ENCODE peak calls at places on chromosomes 6 and 20, in eight cellular contexts. I is mucosa of descending colon, V is cardiac fibroblast, N is tibial artery, Z is right atrium auricular region, E is Caco-2, C is choroid plexus epithelial cell, W is heart right ventricle. S is an unnamed sample.
A peak's percentile ranks its signal among the peaks of the same experiment; 100 is the strongest.

GRCh38 chr6:26157150-26157837 is 70.1 kb downstream of the HFE start:
- DNase-seq in V (no peak), E (peak; percentile 80), N (peak; percentile 63), W (peak; percentile 73), Z (peak; percentile 77), C (no peak), I (peak; percentile 77), S (no peak)

GRCh38 chr6:33427585-33428218 is 7.8 kb downstream of the SYNGAP1 start:
- DNase-seq in W (peak; percentile 51), V (no peak), N (peak; percentile 45), E (no peak), I (peak; percentile 69), Z (no peak), C (no peak), S (no peak)

GRCh38 chr20:49028684-49029083 is 17.4 kb upstream of the CSE1L start:
- DNase-seq in N (no peak), V (peak; percentile 31), I (no peak), E (peak; percentile 58), C (peak; percentile 76), W (no peak), Z (no peak), S (peak; percentile 35)

GRCh38 chr6:109073344-109074235 is 21.1 kb downstream of the SESN1 start:
- DNase-seq in V (peak; percentile 88), E (no peak), I (peak; percentile 78), Z (no peak), C (peak; percentile 87), W (peak; percentile 68), N (no peak), S (peak; percentile 83)

GRCh38 chr6:70717038-70717801 is 49.5 kb downstream of the SMAP1 start:
- DNase-seq in E (no peak), N (no peak), V (no peak), C (no peak), Z (no peak), I (no peak), W (no peak), S (no peak)

GRCh38 chr20:32207211-32207625 is 325 bp downstream of the PLAGL2 start:
- DNase-seq in N (no peak), C (no peak), I (no peak), Z (no peak), W (no peak), V (no peak), E (no peak), S (no peak)

GRCh38 chr20:52446421-52447231 is 255.0 kb upstream of the ZFP64 start:
- DNase-seq in W (no peak), V (no peak), E (no peak), I (no peak), C (peak; percentile 67), N (no peak), Z (no peak), S (no peak)

GRCh38 chr6:98835149-98836024 is 1.0 kb downstream of the POU3F2 start:
- DNase-seq in C (no peak), N (no peak), E (no peak), V (no peak), W (no peak), I (no peak), Z (no peak), S (no peak)

GRCh38 chr20:45383131-45383530 is 5.0 kb upstream of the TP53TG5 start:
- DNase-seq in N (no peak), I (no peak), V (peak; percentile 46), C (no peak), W (no peak), Z (no peak), E (no peak), S (peak; percentile 52)

GRCh38 chr6:29757701-29758293 is 34.6 kb downstream of the HLA-F start:
- DNase-seq in N (no peak), V (no peak), Z (no peak), I (no peak), C (no peak), W (no peak), E (no peak), S (no peak)

GRCh38 chr20:32028647-32029372 is 18.6 kb downstream of the CCM2L start:
- DNase-seq in E (peak; percentile 65), W (no peak), V (no peak), I (no peak), C (peak; percentile 20), N (no peak), Z (no peak), S (no peak)

GRCh38 chr6:160462551-160463109 is 114.5 kb downstream of the SLC22A3 start:
- DNase-seq in E (no peak), C (peak; percentile 95), I (peak; percentile 55), V (peak; percentile 93), N (no peak), W (no peak), Z (no peak), S (peak; percentile 91)

GRCh38 chr6:127481081-127481480 is 21.9 kb upstream of the KIAA0408 start:
- DNase-seq in V (no peak), C (no peak), Z (no peak), I (no peak), N (no peak), E (no peak), W (no peak), S (no peak)

GRCh38 chr6:43944908-43945777 is 175.1 kb downstream of the VEGFA start:
- DNase-seq in N (no peak), C (peak; percentile 38), E (no peak), Z (no peak), I (no peak), W (no peak), V (peak; percentile 56), S (no peak)

GRCh38 chr6:41581381-41581991 is 35.3 kb downstream of the FOXP4 start:
- DNase-seq in C (peak; percentile 89), Z (no peak), W (peak; percentile 33), V (peak; percentile 87), N (no peak), E (no peak), I (no peak), S (peak; percentile 83)

GRCh38 chr6:79824231-79824630 is 123.1 kb downstream of the ELOVL4 start:
- DNase-seq in C (peak; percentile 49), N (no peak), Z (no peak), E (no peak), V (peak; percentile 38), W (no peak), I (no peak), S (peak; percentile 32)

GRCh38 chr6:14060971-14061370 is 56.6 kb upstream of the CD83 start:
- DNase-seq in C (no peak), Z (no peak), N (no peak), V (no peak), E (no peak), I (no peak), W (no peak), S (no peak)

GRCh38 chr6:56087421-56087820 is 160.0 kb downstream of the COL21A1 start:
- DNase-seq in I (peak; percentile 9), N (no peak), E (no peak), Z (no peak), C (peak; percentile 72), V (peak; percentile 64), W (peak; percentile 14), S (no peak)

GRCh38 chr6:51663525-51663924 is 423.9 kb downstream of the PKHD1 start:
- DNase-seq in I (no peak), V (no peak), Z (no peak), W (no peak), C (no peak), E (no peak), N (no peak), S (no peak)

GRCh38 chr6:38705924-38706323 is 3.0 kb upstream of the GLO1 start:
- DNase-seq in N (no peak), Z (no peak), E (no peak), C (no peak), V (no peak), I (no peak), W (no peak), S (no peak)

GRCh38 chr6:12911387-12911960 is 194.9 kb downstream of the PHACTR1 start:
- DNase-seq in E (no peak), Z (no peak), W (no peak), I (peak; percentile 15), N (no peak), V (peak; percentile 57), C (peak; percentile 66), S (peak; percentile 49)

GRCh38 chr20:53642196-53643030 is 48.8 kb upstream of the ZNF217 start:
- DNase-seq in E (peak; percentile 86), W (peak; percentile 38), V (peak; percentile 87), Z (no peak), C (peak; percentile 66), I (peak; percentile 76), N (peak; percentile 37), S (peak; percentile 71)
- TF ChIP-seq CTCF in E (peak; percentile 22), W (no peak), V (no peak), Z (no peak), C (peak; percentile 2), I (no peak), N (no peak), S (no peak)

GRCh38 chr20:38032585-38033329 is 499 bp downstream of the TTI1 start:
- DNase-seq in E (no peak), N (no peak), I (no peak), C (no peak), V (peak; percentile 18), W (no peak), Z (no peak), S (no peak)
- H3K4me3 ChIP-seq in E (peak overlapping the region; percentile 79), N (peak overlapping the region; percentile 90), I (peak overlapping the region; percentile 86), C (peak overlapping the region; percentile 93), V (peak overlapping the region; percentile 92), W (peak overlapping the region; percentile 96), Z (peak overlapping the region; percentile 81), S (peak overlapping the region; percentile 95)

GRCh38 chr20:56202493-56203077 is 45.9 kb upstream of the MC3R start:
- DNase-seq in I (peak; percentile 38), V (peak; percentile 30), Z (no peak), E (no peak), C (peak; percentile 28), N (no peak), W (no peak), S (peak; percentile 18)
- TF ChIP-seq CTCF in I (peak; percentile 10), V (peak; percentile 28), Z (no peak), E (peak; percentile 69), C (peak; percentile 46), N (no peak), W (peak; percentile 51), S (peak; percentile 38)

GRCh38 chr6:27759930-27760329 is 152.3 kb downstream of the OR2B2 start:
- DNase-seq in C (no peak), Z (no peak), I (no peak), E (no peak), W (no peak), N (no peak), V (no peak), S (no peak)

GRCh38 chr6:27757307-27757706 is 154.9 kb downstream of the OR2B2 start:
- DNase-seq in W (no peak), E (peak; percentile 41), V (no peak), C (no peak), Z (no peak), I (peak; percentile 68), N (no peak), S (no peak)

GRCh38 chr6:27755768-27756167 is 156.4 kb downstream of the OR2B2 start:
- DNase-seq in I (no peak), W (no peak), N (no peak), E (no peak), V (no peak), Z (no peak), C (no peak), S (no peak)

GRCh38 chr6:27760464-27760863 is 151.7 kb downstream of the OR2B2 start:
- DNase-seq in N (no peak), C (no peak), E (no peak), Z (no peak), W (no peak), V (no peak), I (no peak), S (no peak)

DNA sequence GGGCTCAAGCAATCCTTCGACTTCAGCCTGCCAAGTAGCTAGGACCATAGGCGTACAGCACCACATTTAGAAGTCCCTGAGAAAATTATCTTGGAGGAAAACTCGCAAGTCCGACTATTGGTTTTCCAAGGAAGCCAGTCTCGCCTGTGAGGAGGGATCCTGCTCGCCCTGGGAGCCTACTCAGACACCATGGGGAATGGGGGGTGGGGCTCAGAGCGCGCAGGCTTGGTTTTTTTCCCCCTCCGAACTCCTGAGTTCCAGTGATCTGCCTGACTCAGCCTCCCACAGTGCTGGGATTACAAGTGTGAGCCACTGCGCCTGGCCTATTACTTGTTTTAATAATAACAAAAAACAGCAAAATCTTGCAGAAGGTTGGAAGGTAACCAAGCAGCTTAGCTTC is 153.7 kb downstream of the OR2B2 start:
- DNase-seq in V (no peak), Z (no peak), C (no peak), E (no peak), I (no peak), N (no peak), W (no peak), S (no peak)
- H3K4me3 ChIP-seq in V (no peak overlapping the region), Z (no peak overlapping the region), C (no peak overlapping the region), E (no peak overlapping the region), I (no peak overlapping the region), N (no peak overlapping the region), W (no peak overlapping the region), S (no peak overlapping the region)

S was measured in fibroblast of mammary gland.